ENCODE peak calls at places on chromosomes 11 and 22, in nine cellular contexts. J is stimulated activated CD4-positive, alpha-beta T cell treated with anti-CD3 and anti-CD28 coated beads, Interleukin-15, amount 100 ng/mL, for 24 hours; O is hepatic stellate cell; M is pons; G is psoas muscle; H is stromal cell of bone marrow; Y is IMR-90; V is omental fat pad; B is fibroblast of lung. D is an unnamed sample.

GRCh38 chr22:29268511-29269229 is 602 bp downstream of the EWSR1 start:
- DNase-seq in J (peak), O (peak), M (peak), G (peak), H (peak), Y (peak), V (no peak), B (peak), D (peak)

GRCh38 chr11:77126861-77127673 is 979 bp upstream of the MYO7A start:
- DNase-seq in J (peak), O (peak), M (peak), G (peak), H (peak), Y (peak), V (no peak), B (peak), D (peak)

GRCh38 chr22:35357883-35358621 is 22.8 kb upstream of the HMOX1 start:
- DNase-seq in J (no peak), O (no peak), M (no peak), G (no peak), H (no peak), Y (peak), V (no peak), B (no peak), D (peak)

GRCh38 chr11:129392995-129393394 is 17.3 kb downstream of the BARX2 start:
- DNase-seq in J (no peak), O (no peak), M (no peak), G (no peak), H (no peak), Y (no peak), V (no peak), B (no peak), D (no peak)

GRCh38 chr11:45930031-45930794 is 7.8 kb downstream of the LARGE2 start:
- DNase-seq in J (peak), O (no peak), M (no peak), G (no peak), H (no peak), Y (no peak), V (no peak), B (no peak), D (no peak)

GRCh38 chr22:43094085-43094484 is 4.9 kb upstream of the TTLL1 start:
- DNase-seq in J (no peak), O (no peak), M (no peak), G (peak), H (no peak), Y (peak), V (no peak), B (no peak), D (peak)

GRCh38 chr11:469684-470667 is 19.9 kb downstream of the PTDSS2 start:
- DNase-seq in J (no peak), O (peak), M (peak), G (peak), H (peak), Y (peak), V (no peak), B (peak), D (peak)

GRCh38 chr22:24184057-24184798 is 2.9 kb downstream of the SUSD2 start:
- DNase-seq in J (no peak), O (no peak), M (no peak), G (no peak), H (no peak), Y (no peak), V (no peak), B (no peak), D (no peak)

GRCh38 chr11:90202342-90202741 is 20.5 kb downstream of the CHORDC1 start:
- DNase-seq in J (no peak), O (no peak), M (no peak), G (no peak), H (no peak), Y (no peak), V (no peak), B (no peak), D (no peak)

GRCh38 chr22:19080853-19081252 is 41.4 kb downstream of the DGCR2 start:
- DNase-seq in J (no peak), O (no peak), M (no peak), G (no peak), H (no peak), Y (no peak), V (no peak), B (no peak), D (no peak)